ENCODE peak calls at places on chromosomes 11 and 22, in five cellular contexts. O is H1, M is HepG2, J is K562, N is A549. I is an unnamed sample.

GRCh38 chr11:65651589-65652510 is 10.9 kb downstream of the RELA start:
- DNase-seq in O (no peak), M (no peak), J (peak), N (no peak), I (peak)

GRCh38 chr11:100403817-100404216 is 283.3 kb upstream of the ARHGAP42 start:
- DNase-seq in J (no peak), N (no peak), O (no peak), M (no peak), I (peak)

GRCh38 chr22:35467788-35468187 is 67.8 kb downstream of the MCM5 start:
- DNase-seq in N (peak), O (no peak), M (no peak), J (no peak), I (peak)

GRCh38 chr11:47766363-47767227 is 546 bp downstream of the FNBP4 start:
- DNase-seq in J (peak), N (peak), M (peak), O (no peak), I (peak)

GRCh38 chr11:5923427-5923776 is 18.6 kb upstream of the OR56A3 start:
- DNase-seq in J (no peak), M (no peak), O (no peak), N (no peak), I (no peak)

GRCh38 chr11:76803023-76803422 is 19.9 kb downstream of the TSKU start:
- DNase-seq in N (peak), M (no peak), J (no peak), O (no peak), I (peak)

GRCh38 chr22:27919943-27920755 is 1.1 kb upstream of the PITPNB start:
- DNase-seq in N (peak), M (peak), J (peak), O (no peak), I (peak)

GRCh38 chr22:22047776-22048175 is 65.2 kb upstream of the TOP3B start:
- DNase-seq in J (no peak), N (no peak), M (no peak), O (no peak), I (no peak)

GRCh38 chr11:44493383-44493782 is 72.1 kb upstream of the CD82 start:
- DNase-seq in J (no peak), O (no peak), M (no peak), N (no peak), I (no peak)

GRCh38 chr11:113596658-113597057 is 109.5 kb downstream of the TMPRSS5 start:
- DNase-seq in N (no peak), M (no peak), O (no peak), J (no peak), I (no peak)

GRCh38 chr22:23218867-23219251 is 38.5 kb downstream of the BCR start:
- DNase-seq in O (no peak), N (no peak), J (peak), M (peak), I (peak)
- TF ChIP-seq POLR2A in O (no peak), N (no peak), J (no peak), M (no peak), I (no peak)

GRCh38 chr11:104957280-104957679 is 11.1 kb downstream of the CASP4 start:
- DNase-seq in M (no peak), N (no peak), J (no peak), O (no peak), I (peak)
- TF ChIP-seq MAFK in M (no peak), N (no peak), J (no peak), O (no peak), I (no peak)

GRCh38 chr11:118907051-118907748 is 18.5 kb downstream of the BCL9L start:
- DNase-seq in O (peak), J (peak), M (peak), N (peak), I (peak)
- TF ChIP-seq POLR2A in O (no peak), J (no peak), M (no peak), N (no peak), I (no peak)

GRCh38 chr11:62922653-62923371 is 1.6 kb upstream of the CHRM1 start:
- DNase-seq in M (no peak), J (peak), N (peak), O (peak), I (no peak)
- TF ChIP-seq MAFK in M (no peak), J (no peak), N (no peak), O (no peak), I (no peak)

GRCh38 chr11:96211433-96211832 is 131.6 kb downstream of the MAML2 start:
- DNase-seq in J (no peak), N (no peak), O (no peak), M (no peak), I (no peak)

GRCh38 chr11:96204721-96205459 is 138.1 kb downstream of the MAML2 start:
- DNase-seq in J (no peak), N (no peak), O (no peak), M (no peak), I (no peak)

GRCh38 chr11:96204366-96204659 is 138.7 kb downstream of the MAML2 start:
- DNase-seq in M (no peak), N (no peak), J (no peak), O (no peak), I (no peak)

GRCh38 chr11:96205460-96205809 is 137.6 kb downstream of the MAML2 start:
- DNase-seq in M (no peak), N (no peak), O (no peak), J (no peak), I (no peak)

DNA sequence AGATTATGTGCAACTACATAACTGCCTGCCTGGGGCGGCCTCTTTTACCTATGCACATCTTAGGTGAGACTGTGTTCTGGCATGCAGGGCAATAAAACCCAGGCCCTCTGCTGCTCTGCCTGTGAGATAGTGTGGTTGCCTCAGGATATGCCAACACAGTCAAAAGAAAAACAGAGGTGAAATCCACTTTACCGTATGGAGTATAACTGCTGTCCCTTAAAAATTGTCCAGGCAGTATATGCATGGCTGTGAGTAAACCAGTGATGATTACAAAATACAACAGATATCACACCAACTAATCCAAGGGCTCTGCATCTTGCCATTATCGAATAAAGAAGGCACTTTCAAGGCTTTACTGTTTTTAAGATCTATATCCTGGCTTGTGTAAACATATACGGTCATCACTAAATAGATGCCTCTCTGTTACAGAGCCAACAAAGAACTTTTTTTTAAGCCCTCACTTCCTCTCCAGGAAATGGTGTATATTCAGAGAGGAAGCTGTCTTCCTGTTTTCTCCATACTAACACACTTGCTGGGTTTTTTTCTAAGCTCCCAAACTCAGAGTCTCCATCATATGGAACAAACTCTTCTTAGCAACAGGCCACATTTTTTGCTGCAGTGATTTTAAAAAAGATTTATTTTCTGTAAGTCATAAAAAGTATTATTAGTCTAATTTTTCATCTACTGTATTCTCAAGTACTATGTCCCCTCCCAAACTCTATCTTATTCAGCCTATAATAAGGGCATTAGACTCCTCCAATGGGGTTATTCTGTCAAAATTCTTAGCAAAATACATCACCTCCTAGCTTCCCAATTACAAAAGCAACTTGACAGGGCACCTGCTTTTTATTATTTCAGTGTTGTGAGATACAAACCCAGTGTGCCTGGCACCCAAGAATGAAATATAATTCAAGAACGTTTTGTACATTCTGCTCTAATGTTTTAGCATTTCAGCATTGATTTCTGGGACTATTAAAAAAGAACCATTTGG is 135.2 kb downstream of the MAML2 start:
- DNase-seq in M (peak), J (no peak), O (no peak), N (no peak), I (peak)
- TF ChIP-seq POLR2A in M (no peak), J (no peak), O (no peak), N (no peak), I (no peak)

DNA sequence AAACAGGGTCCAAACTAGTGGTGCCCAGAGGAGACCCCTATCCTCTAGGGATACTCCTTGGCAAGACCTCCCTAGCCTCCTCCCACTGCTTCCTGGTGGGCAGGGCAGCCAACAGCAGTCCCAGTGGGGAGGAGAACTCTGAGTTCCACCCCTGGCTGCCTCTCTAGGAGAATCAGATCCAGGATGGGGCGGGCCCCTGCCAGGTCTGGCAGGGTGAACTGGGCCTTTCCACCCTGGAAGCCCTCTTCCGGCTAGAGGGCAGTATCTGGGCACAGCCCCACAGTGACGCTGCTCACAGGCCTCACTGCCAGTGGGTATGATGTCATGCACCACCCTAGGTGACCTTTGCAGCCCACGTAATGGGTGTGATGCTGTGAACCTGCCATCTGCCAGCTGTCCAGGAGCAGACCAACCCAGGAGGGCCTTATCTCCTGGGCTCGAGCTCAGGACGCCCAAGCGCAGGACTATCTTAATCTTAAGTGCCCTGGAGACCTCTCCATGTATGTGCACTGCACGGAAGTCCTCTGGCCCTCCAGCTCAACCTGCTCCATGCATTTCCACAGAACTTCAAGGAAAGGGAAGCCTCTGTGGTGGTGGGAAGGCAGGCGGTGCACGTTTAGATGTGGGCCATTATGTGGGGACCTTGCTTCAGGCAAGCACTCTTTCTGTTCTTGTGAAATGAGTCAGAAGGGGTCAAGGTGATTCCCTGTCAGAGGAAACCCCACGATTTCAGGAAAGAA is 31.8 kb upstream of the FCHSD2 start:
- DNase-seq in N (no peak), M (peak), O (no peak), J (no peak), I (peak)
- TF ChIP-seq MAFK in N (no peak), M (no peak), O (no peak), J (no peak), I (no peak)

DNA sequence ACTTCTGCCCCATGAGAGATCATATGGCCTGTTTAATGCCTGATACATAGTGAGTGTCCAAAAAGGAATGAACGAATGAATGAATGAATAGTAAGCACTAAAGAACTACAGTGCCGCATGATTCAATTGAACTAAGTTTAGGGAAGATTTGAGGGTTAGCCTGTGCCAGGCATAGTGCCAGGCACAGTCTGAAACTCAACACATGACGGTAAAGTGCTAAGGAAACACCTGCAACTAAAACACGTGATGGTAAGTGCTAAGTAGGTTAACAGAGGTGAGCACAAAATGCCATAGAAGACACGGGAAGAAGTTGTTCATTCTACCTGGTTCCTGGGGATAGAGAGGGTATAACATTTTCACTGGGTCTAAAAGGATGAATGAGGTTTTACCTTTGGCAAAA is 93.5 kb upstream of the DBX1 start:
- DNase-seq in M (no peak), J (no peak), N (no peak), O (no peak), I (no peak)
- TF ChIP-seq POLR2A in M (no peak), J (no peak), N (no peak), O (no peak), I (no peak)

GRCh38 chr11:2470495-2470894 is 25.7 kb downstream of the KCNQ1 start:
- DNase-seq in M (no peak), N (no peak), O (no peak), J (no peak), I (no peak)

GRCh38 chr11:2466869-2467694 is 22.3 kb downstream of the KCNQ1 start:
- DNase-seq in O (no peak), J (no peak), N (no peak), M (no peak), I (no peak)

GRCh38 chr11:2466069-2466801 is 21.4 kb downstream of the KCNQ1 start:
- DNase-seq in N (no peak), O (no peak), M (no peak), J (no peak), I (no peak)

GRCh38 chr11:2467695-2468055 is 22.9 kb downstream of the KCNQ1 start:
- DNase-seq in O (no peak), N (no peak), J (no peak), M (no peak), I (no peak)

GRCh38 chr11:2468363-2469240 is 23.8 kb downstream of the KCNQ1 start:
- DNase-seq in N (no peak), O (no peak), M (no peak), J (no peak), I (no peak)
- TF ChIP-seq MAFK in N (no peak), O (no peak), M (no peak), J (no peak), I (no peak)

DNA sequence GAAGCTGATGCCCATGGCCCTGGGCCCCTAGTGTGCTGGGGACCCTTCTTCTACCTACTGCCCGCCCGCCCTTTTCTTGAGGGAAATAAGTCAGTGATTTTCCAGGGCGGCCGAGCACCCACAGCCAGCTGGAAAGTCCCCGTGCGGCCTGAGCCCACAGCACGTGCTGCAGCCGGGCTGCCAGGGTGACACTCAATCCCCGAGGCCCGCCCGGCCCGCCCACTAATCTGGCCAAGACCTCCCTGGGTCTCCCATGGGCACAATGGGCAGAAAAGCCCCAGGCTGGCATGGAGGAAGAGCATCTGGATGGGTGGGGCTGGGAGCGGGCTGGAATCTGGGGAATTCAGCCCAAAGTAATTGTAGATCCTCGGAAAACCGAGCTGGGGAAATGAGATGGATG is 24.8 kb downstream of the WNT7B start:
- DNase-seq in J (no peak), N (no peak), O (no peak), M (no peak), I (no peak)
- TF ChIP-seq POLR2A in J (no peak), N (no peak), O (no peak), M (no peak), I (no peak)